ENCODE peak calls at places on chromosome 9, in nine cellular contexts. Y is dorsolateral prefrontal cortex; Z is progenitor cell of endocrine pancreas; U is stimulated activated CD4-positive, alpha-beta T cell treated with anti-CD3 and anti-CD28 coated beads, Interleukin-1b, Interleukin-23, amount 100 ng/mL, for 24 hours; C is ELF-1; V is activated CD4-positive, alpha-beta T cell treated with anti-CD3 and anti-CD28 coated beads, Interleukin-2, amount 50 U/mL, for 48 hours; P is thoracic aorta; I is mucosa of descending colon; T is effector CD8-positive, alpha-beta T cell. D is an unnamed sample.

GRCh38 chr9:489198-490197 is 274.8 kb downstream of the DOCK8 start:
- DNase-seq in Y (no peak), Z (no peak), U (no peak), C (no peak), V (no peak), P (no peak), I (no peak), T (no peak), D (no peak)

GRCh38 chr9:136339173-136339957 is 12.0 kb downstream of the GPSM1 start:
- DNase-seq in Y (peak), Z (peak), U (no peak), C (peak), V (peak), P (no peak), I (no peak), T (no peak), D (no peak)

GRCh38 chr9:127574089-127574921 is 37.8 kb upstream of the STXBP1 start:
- DNase-seq in Y (no peak), Z (no peak), U (no peak), C (peak), V (peak), P (peak), I (peak), T (no peak), D (no peak)

GRCh38 chr9:32709871-32710270 is 73.5 kb upstream of the TMEM215 start:
- DNase-seq in Y (no peak), Z (no peak), U (no peak), C (no peak), V (no peak), P (no peak), I (no peak), T (no peak), D (no peak)

GRCh38 chr9:135501261-135502167 is 1.0 kb downstream of the MRPS2 start:
- DNase-seq in Y (no peak), Z (no peak), U (no peak), C (peak), V (no peak), P (no peak), I (peak), T (no peak), D (no peak)

GRCh38 chr9:110809038-110809595 is 140.5 kb downstream of the MUSK start:
- DNase-seq in Y (no peak), Z (no peak), U (no peak), C (no peak), V (no peak), P (no peak), I (no peak), T (no peak), D (no peak)

GRCh38 chr9:85610074-85610855 is 131.5 kb downstream of the AGTPBP1 start:
- DNase-seq in Y (no peak), Z (no peak), U (no peak), C (peak), V (peak), P (no peak), I (no peak), T (peak), D (peak)

GRCh38 chr9:127664678-127665507 is 41.9 kb upstream of the CFAP157 start:
- DNase-seq in Y (no peak), Z (no peak), U (no peak), C (no peak), V (no peak), P (no peak), I (no peak), T (no peak), D (no peak)

GRCh38 chr9:89604463-89605180 is at the start of gene GADD45G:
- DNase-seq in Y (peak), Z (peak), U (peak), C (peak), V (peak), P (peak), I (peak), T (peak), D (peak)

GRCh38 chr9:26975728-26976707 is 19.8 kb downstream of the IFT74 start:
- DNase-seq in Y (no peak), Z (no peak), U (no peak), C (peak), V (no peak), P (no peak), I (no peak), T (no peak), D (no peak)

GRCh38 chr9:70614786-70615565 is 200.5 kb upstream of the KLF9 start:
- DNase-seq in Y (peak), Z (no peak), U (no peak), C (no peak), V (no peak), P (no peak), I (no peak), T (no peak), D (no peak)

GRCh38 chr9:29241320-29241719 is 1668.0 kb upstream of the C9orf72 start:
- DNase-seq in Y (no peak), Z (no peak), U (no peak), C (no peak), V (no peak), P (no peak), I (no peak), T (no peak), D (no peak)

GRCh38 chr9:127493592-127494303 is 42.4 kb downstream of the LRSAM1 start:
- DNase-seq in Y (no peak), Z (no peak), U (no peak), C (no peak), V (no peak), P (no peak), I (no peak), T (no peak), D (no peak)

GRCh38 chr9:125559894-125560293 is 147.1 kb downstream of the MAPKAP1 start:
- DNase-seq in Y (no peak), Z (no peak), U (no peak), C (no peak), V (no peak), P (no peak), I (no peak), T (no peak), D (no peak)

GRCh38 chr9:99239341-99240055 is 17.4 kb downstream of the SEC61B start:
- DNase-seq in Y (no peak), Z (no peak), U (no peak), C (no peak), V (no peak), P (no peak), I (no peak), T (no peak), D (no peak)

GRCh38 chr9:14027114-14027812 is 286.7 kb downstream of the NFIB start:
- DNase-seq in Y (no peak), Z (no peak), U (no peak), C (peak), V (no peak), P (no peak), I (peak), T (no peak), D (no peak)

GRCh38 chr9:16207161-16207560 is 654.3 kb downstream of the CCDC171 start:
- DNase-seq in Y (no peak), Z (no peak), U (no peak), C (peak), V (no peak), P (no peak), I (no peak), T (no peak), D (peak)

GRCh38 chr9:17744786-17745185 is 165.9 kb downstream of the SH3GL2 start:
- DNase-seq in Y (no peak), Z (peak), U (no peak), C (peak), V (no peak), P (no peak), I (no peak), T (no peak), D (no peak)

GRCh38 chr9:20304001-20304400 is 318.3 kb downstream of the MLLT3 start:
- DNase-seq in Y (no peak), Z (no peak), U (no peak), C (peak), V (no peak), P (no peak), I (no peak), T (no peak), D (no peak)

GRCh38 chr9:99807276-99807852 is 14.3 kb upstream of the NR4A3 start:
- DNase-seq in Y (peak), Z (no peak), U (peak), C (peak), V (peak), P (peak), I (no peak), T (peak), D (peak)